ENCODE peak calls at places on chromosomes 12 and 14, in eight cellular contexts. W, Z, T, F, K, M, U and A are unnamed samples.

GRCh38 chr14:20614038-20614840 is 23.1 kb upstream of the RNASE12 start:
- DNase-seq in W (no peak), Z (no peak), T (no peak), F (peak), K (peak), M (no peak), U (no peak), A (no peak)

GRCh38 chr14:106417224-106418049 is 891.1 kb downstream of the TMEM121 start:
- DNase-seq in W (peak), Z (peak), T (no peak), F (peak), K (no peak), M (peak), U (no peak), A (peak)

GRCh38 chr12:53172352-53172751 is 8.2 kb upstream of the ZNF740 start:
- DNase-seq in W (no peak), Z (no peak), T (no peak), F (no peak), K (peak), M (no peak), U (no peak), A (no peak)

GRCh38 chr12:49969027-49969426 is 3.7 kb upstream of the AQP6 start:
- DNase-seq in W (no peak), Z (no peak), T (peak), F (no peak), K (no peak), M (no peak), U (no peak), A (no peak)

GRCh38 chr12:27064397-27065342 is 17.7 kb downstream of the C12orf71 start:
- DNase-seq in W (no peak), Z (no peak), T (no peak), F (no peak), K (no peak), M (no peak), U (no peak), A (no peak)

GRCh38 chr14:89325299-89325883 is 91.6 kb downstream of the FOXN3 start:
- DNase-seq in W (no peak), Z (no peak), T (no peak), F (no peak), K (no peak), M (no peak), U (no peak), A (no peak)

GRCh38 chr12:113248046-113248825 is 27.0 kb downstream of the TPCN1 start:
- DNase-seq in W (no peak), Z (no peak), T (no peak), F (no peak), K (no peak), M (no peak), U (no peak), A (no peak)

GRCh38 chr14:79254069-79254775 is 957.1 kb downstream of the DIO2 start:
- DNase-seq in W (no peak), Z (no peak), T (no peak), F (no peak), K (no peak), M (no peak), U (no peak), A (no peak)

GRCh38 chr14:68018598-68018997 is 199.0 kb downstream of the RAD51B start:
- DNase-seq in W (no peak), Z (no peak), T (no peak), F (no peak), K (peak), M (no peak), U (no peak), A (no peak)

GRCh38 chr12:9632766-9633165 is 25.1 kb upstream of the KLRB1 start:
- DNase-seq in W (no peak), Z (no peak), T (no peak), F (peak), K (no peak), M (no peak), U (no peak), A (no peak)

GRCh38 chr12:28517101-28517500 is 326.8 kb downstream of the CCDC91 start:
- DNase-seq in W (no peak), Z (no peak), T (no peak), F (no peak), K (no peak), M (no peak), U (no peak), A (no peak)